ENCODE peak calls at places on chromosome 13, in nine cellular contexts. R, S, Y, P, X, M, U, J and Q are unnamed samples.

GRCh38 chr13:66844933-66845332 is 385.2 kb downstream of the PCDH9 start:
- DNase-seq in U (no peak), Y (no peak), R (no peak), S (no peak), M (no peak), X (no peak), P (no peak), J (no peak), Q (no peak)

GRCh38 chr13:60627071-60627686 is 230.2 kb downstream of the TDRD3 start:
- DNase-seq in S (peak; percentile 1), J (no peak), M (no peak), X (peak; percentile 31), U (no peak), R (no peak), Y (no peak), P (no peak), Q (no peak)

GRCh38 chr13:73556902-73557301 is 498.1 kb downstream of the KLF5 start:
- DNase-seq in M (no peak), S (no peak), J (peak; percentile 25), U (no peak), X (no peak), Y (no peak), P (no peak), R (no peak), Q (no peak)

GRCh38 chr13:79037197-79037596 is 368.9 kb downstream of the RBM26 start:
- DNase-seq in M (no peak), U (no peak), R (no peak), S (no peak), Y (no peak), J (no peak), X (no peak), P (no peak), Q (no peak)

GRCh38 chr13:44244288-44244687 is 129.3 kb upstream of the SERP2 start:
- DNase-seq in Y (peak; percentile 47), U (no peak), M (no peak), J (no peak), X (peak; percentile 24), R (no peak), P (no peak), S (no peak), Q (no peak)

GRCh38 chr13:22014469-22014868 is 343.6 kb downstream of the FGF9 start:
- DNase-seq in M (no peak), J (peak; percentile 21), Y (no peak), S (no peak), X (no peak), U (no peak), R (no peak), P (no peak), Q (no peak)

GRCh38 chr13:27147530-27148170 is 24.0 kb downstream of the USP12 start:
- DNase-seq in Y (no peak), M (no peak), X (no peak), P (no peak), U (no peak), R (no peak), S (no peak), J (no peak), Q (no peak)

GRCh38 chr13:29474991-29475390 is 120.5 kb downstream of the SLC7A1 start:
- DNase-seq in U (no peak), X (no peak), M (no peak), Y (peak; percentile 31), S (no peak), P (peak; percentile 29), R (no peak), J (no peak), Q (no peak)

GRCh38 chr13:72383646-72384045 is 343.8 kb downstream of the MZT1 start:
- DNase-seq in J (no peak), S (no peak), R (no peak), X (no peak), Y (no peak), M (no peak), U (no peak), P (no peak), Q (no peak)

GRCh38 chr13:54513254-54513653 is 1484.6 kb downstream of the OLFM4 start:
- DNase-seq in P (no peak), X (no peak), S (no peak), M (no peak), Y (no peak), J (no peak), R (no peak), U (no peak), Q (no peak)

GRCh38 chr13:93230466-93230865 is 3.9 kb downstream of the GPC6 start:
- DNase-seq in U (no peak), R (no peak), P (no peak), J (no peak), Y (peak; percentile 67), S (no peak), M (no peak), X (no peak), Q (no peak)

GRCh38 chr13:80144493-80144892 is 196.4 kb downstream of the SPRY2 start:
- DNase-seq in U (no peak), Y (no peak), R (no peak), X (no peak), P (no peak), S (no peak), M (no peak), J (no peak), Q (no peak)

GRCh38 chr13:84821261-84821660 is 939.0 kb upstream of the SLITRK1 start:
- DNase-seq in M (no peak), X (no peak), U (no peak), P (no peak), S (no peak), Y (no peak), R (no peak), J (no peak), Q (no peak)

GRCh38 chr13:113791761-113792160 is 32.7 kb downstream of the TMEM255B start:
- DNase-seq in R (no peak), X (no peak), J (no peak), P (no peak), M (no peak), Y (no peak), U (no peak), S (no peak), Q (peak; percentile 32)

GRCh38 chr13:112826565-112826964 is 136.7 kb downstream of the ATP11A start:
- DNase-seq in M (peak; percentile 7), J (no peak), R (no peak), P (no peak), S (no peak), Y (no peak), X (no peak), U (no peak), Q (no peak)

GRCh38 chr13:90238433-90238832 is 1109.1 kb upstream of the MIR17HG start:
- DNase-seq in X (no peak), S (no peak), U (no peak), Y (no peak), J (peak; percentile 10), M (no peak), P (no peak), R (no peak), Q (no peak)

GRCh38 chr13:35769812-35770211 is 293.3 kb upstream of the MAB21L1 start:
- DNase-seq in R (no peak), J (no peak), U (no peak), Y (no peak), M (no peak), P (no peak), S (no peak), X (no peak), Q (no peak)

GRCh38 chr13:29577135-29578051 is 18.1 kb downstream of the SLC7A1 start:
- DNase-seq in J (no peak), P (no peak), X (no peak), R (no peak), S (no peak), M (no peak), Y (no peak), U (no peak), Q (no peak)

GRCh38 chr13:89550842-89551422 is 1796.6 kb upstream of the MIR17HG start:
- DNase-seq in X (no peak), P (no peak), U (no peak), S (no peak), Y (no peak), M (no peak), J (peak; percentile 95), R (no peak), Q (no peak)

GRCh38 chr13:113973218-113974164 is at the start of gene C13orf46:
- DNase-seq in R (no peak), P (no peak), J (no peak), X (no peak), M (no peak), U (no peak), S (no peak), Y (no peak), Q (no peak)

GRCh38 chr13:79466852-79467251 is 14.1 kb upstream of the NDFIP2 start:
- DNase-seq in P (no peak), Y (no peak), R (no peak), U (no peak), M (no peak), X (no peak), J (no peak), S (no peak), Q (no peak)

GRCh38 chr13:59337070-59337469 is 826.7 kb downstream of the DIAPH3 start:
- DNase-seq in Y (no peak), R (no peak), P (no peak), X (no peak), S (no peak), U (no peak), M (no peak), J (no peak), Q (no peak)

GRCh38 chr13:76004411-76004810 is 368.3 kb downstream of the LMO7 start:
- DNase-seq in M (no peak), P (no peak), S (no peak), R (no peak), U (no peak), J (no peak), Y (no peak), X (no peak), Q (no peak)

GRCh38 chr13:29369060-29369743 is 226.3 kb downstream of the SLC7A1 start:
- DNase-seq in Y (no peak), U (no peak), S (no peak), J (no peak), X (no peak), P (no peak), M (no peak), R (no peak), Q (no peak)

GRCh38 chr13:64534302-64534701 is 2695.8 kb downstream of the PCDH9 start:
- DNase-seq in M (no peak), R (no peak), J (no peak), U (no peak), S (no peak), Y (no peak), X (no peak), P (no peak), Q (no peak)

GRCh38 chr13:28505543-28506135 is 10.7 kb upstream of the FLT1 start:
- DNase-seq in X (no peak), Y (no peak), P (no peak), R (no peak), M (no peak), J (peak; percentile 30), U (no peak), S (no peak), Q (no peak)

GRCh38 chr13:50152655-50153309 is 137.5 kb downstream of the KCNRG start:
- DNase-seq in X (no peak), P (no peak), J (no peak), R (no peak), S (no peak), Y (no peak), M (no peak), U (no peak), Q (no peak)

GRCh38 chr13:113168211-113168610 is 9.8 kb downstream of the PROZ start:
- DNase-seq in X (no peak), R (no peak), Y (no peak), U (no peak), J (no peak), P (no peak), M (no peak), S (no peak), Q (no peak)

GRCh38 chr13:36819811-36820140 is 754 bp downstream of the RFXAP start:
- DNase-seq in X (peak; percentile 9), Y (no peak), P (no peak), R (no peak), J (peak; percentile 9), U (no peak), M (no peak), S (no peak), Q (no peak)

GRCh38 chr13:24104723-24105122 is 55.8 kb upstream of the SPATA13 start:
- DNase-seq in S (no peak), M (no peak), P (no peak), X (no peak), J (no peak), Y (no peak), R (no peak), U (no peak), Q (no peak)

GRCh38 chr13:98411617-98412310 is 165.1 kb downstream of the STK24 start:
- DNase-seq in U (no peak), M (no peak), J (no peak), X (no peak), P (no peak), R (no peak), Y (no peak), S (no peak), Q (peak; percentile 70)